ENCODE peak calls at places on chromosomes 16 and 17, in six cellular contexts. N is neuronal stem cell, I is mesenchymal stem cell, A is H1, K is IMR-90, G is trophoblast cell. Q is an unnamed sample.

GRCh38 chr17:75267403-75268232 is 3.4 kb downstream of the MIF4GD start:
- DNase-seq in I (no peak), G (peak), K (no peak), A (peak), N (no peak), Q (peak)

GRCh38 chr17:74054249-74054648 is 149.2 kb upstream of the RPL38 start:
- DNase-seq in A (no peak), I (no peak), N (no peak), G (no peak), K (no peak), Q (no peak)

GRCh38 chr16:67546761-67547422 is 15.4 kb upstream of the CTCF start:
- DNase-seq in G (peak), A (peak), N (peak), I (peak), K (peak), Q (peak)

GRCh38 chr16:86530251-86531192 is 20.2 kb downstream of the FOXF1 start:
- DNase-seq in I (no peak), N (no peak), K (no peak), G (no peak), A (no peak), Q (no peak)

GRCh38 chr17:19728114-19728495 is 11.7 kb upstream of the SLC47A2 start:
- DNase-seq in A (no peak), G (peak), K (peak), I (peak), N (no peak), Q (no peak)

GRCh38 chr17:60135951-60136666 is 13.7 kb upstream of the CA4 start:
- DNase-seq in K (no peak), A (peak), G (no peak), I (no peak), N (no peak), Q (no peak)

GRCh38 chr17:57565119-57565635 is 179.9 kb downstream of the CCDC182 start:
- DNase-seq in N (no peak), I (no peak), A (no peak), G (peak), K (no peak), Q (no peak)

GRCh38 chr17:45848405-45848804 is 3.7 kb downstream of the SPPL2C start:
- DNase-seq in A (no peak), G (no peak), I (no peak), K (no peak), N (no peak), Q (no peak)

GRCh38 chr17:73396429-73397277 is 84.9 kb upstream of the CDC42EP4 start:
- DNase-seq in G (no peak), N (no peak), A (no peak), I (peak), K (peak), Q (peak)

GRCh38 chr17:28756025-28756804 is 12.4 kb downstream of the TRAF4 start:
- DNase-seq in N (no peak), I (no peak), K (no peak), A (no peak), G (no peak), Q (no peak)

GRCh38 chr16:85168732-85169256 is 56.5 kb upstream of the CIBAR2 start:
- DNase-seq in N (peak), K (peak), A (peak), G (peak), I (no peak), Q (no peak)

GRCh38 chr16:86044881-86045600 is 146.1 kb downstream of the IRF8 start:
- DNase-seq in N (no peak), G (no peak), A (no peak), K (no peak), I (no peak), Q (no peak)

GRCh38 chr17:13016881-13017622 is 775 bp downstream of the ELAC2 start:
- DNase-seq in K (peak), I (peak), G (no peak), A (no peak), N (no peak), Q (peak)

GRCh38 chr16:85970016-85970711 is 71.2 kb downstream of the IRF8 start:
- DNase-seq in I (no peak), G (no peak), K (no peak), N (no peak), A (no peak), Q (no peak)

GRCh38 chr16:2149630-2150417 is 1.4 kb downstream of the RAB26 start:
- DNase-seq in A (peak), K (no peak), I (no peak), G (no peak), N (no peak), Q (peak)

GRCh38 chr16:87145181-87146176 is 171.7 kb downstream of the C16orf95 start:
- DNase-seq in N (no peak), I (peak), A (no peak), K (peak), G (no peak), Q (no peak)

GRCh38 chr16:64122177-64122576 is 999.7 kb downstream of the CDH11 start:
- DNase-seq in N (no peak), A (no peak), G (no peak), K (no peak), I (peak), Q (no peak)

GRCh38 chr17:2064980-2065785 is 10.3 kb downstream of the HIC1 start:
- DNase-seq in K (peak), N (no peak), A (peak), G (peak), I (peak), Q (peak)

GRCh38 chr16:50763211-50763610 is 21.3 kb downstream of the CYLD start:
- DNase-seq in G (no peak), I (peak), N (no peak), A (no peak), K (peak), Q (no peak)

GRCh38 chr17:30074726-30075125 is 41.9 kb upstream of the NSRP1 start:
- DNase-seq in G (no peak), K (peak), I (no peak), N (no peak), A (no peak), Q (no peak)

GRCh38 chr16:2468725-2469398 is 2.2 kb upstream of the NTN3 start:
- DNase-seq in K (no peak), I (peak), G (no peak), A (peak), N (no peak), Q (no peak)

DNA sequence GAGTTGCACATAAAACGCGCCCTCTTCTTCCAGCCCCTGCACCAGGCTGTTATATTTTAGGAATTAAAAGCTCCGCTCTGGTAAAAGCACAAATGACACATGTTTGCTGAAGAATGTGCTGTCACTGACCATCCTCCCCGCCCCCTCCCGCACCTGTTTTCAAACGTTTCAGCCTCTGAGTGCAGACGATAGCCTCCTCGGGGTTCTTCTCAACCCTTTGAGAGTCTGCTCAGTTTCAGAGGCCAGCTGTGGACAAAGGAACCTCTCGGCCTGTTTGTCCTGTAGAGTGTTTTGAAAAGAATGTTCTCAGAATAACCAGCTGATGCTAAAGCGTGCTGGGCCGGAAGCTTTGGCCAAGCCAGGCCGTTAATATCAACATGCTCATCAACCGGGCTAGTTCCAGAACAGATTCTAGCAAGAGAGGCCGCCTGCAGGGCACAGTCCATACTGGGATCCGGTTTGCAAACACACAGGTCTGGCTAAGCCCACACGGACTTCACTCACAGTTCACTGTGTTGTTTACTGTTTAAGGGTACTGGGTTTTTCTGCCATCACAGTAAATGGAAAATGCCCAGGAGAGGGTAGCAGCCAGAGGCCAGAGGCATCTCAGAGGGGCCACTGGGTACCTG is 6.4 kb upstream of the CACNG4 start:
- DNase-seq in I (no peak), G (no peak), A (no peak), N (no peak), K (peak), Q (no peak)
- H3K4me2 ChIP-seq in I (no peak), G (no peak), A (no peak), N (peak), K (no peak), Q (no peak)

DNA sequence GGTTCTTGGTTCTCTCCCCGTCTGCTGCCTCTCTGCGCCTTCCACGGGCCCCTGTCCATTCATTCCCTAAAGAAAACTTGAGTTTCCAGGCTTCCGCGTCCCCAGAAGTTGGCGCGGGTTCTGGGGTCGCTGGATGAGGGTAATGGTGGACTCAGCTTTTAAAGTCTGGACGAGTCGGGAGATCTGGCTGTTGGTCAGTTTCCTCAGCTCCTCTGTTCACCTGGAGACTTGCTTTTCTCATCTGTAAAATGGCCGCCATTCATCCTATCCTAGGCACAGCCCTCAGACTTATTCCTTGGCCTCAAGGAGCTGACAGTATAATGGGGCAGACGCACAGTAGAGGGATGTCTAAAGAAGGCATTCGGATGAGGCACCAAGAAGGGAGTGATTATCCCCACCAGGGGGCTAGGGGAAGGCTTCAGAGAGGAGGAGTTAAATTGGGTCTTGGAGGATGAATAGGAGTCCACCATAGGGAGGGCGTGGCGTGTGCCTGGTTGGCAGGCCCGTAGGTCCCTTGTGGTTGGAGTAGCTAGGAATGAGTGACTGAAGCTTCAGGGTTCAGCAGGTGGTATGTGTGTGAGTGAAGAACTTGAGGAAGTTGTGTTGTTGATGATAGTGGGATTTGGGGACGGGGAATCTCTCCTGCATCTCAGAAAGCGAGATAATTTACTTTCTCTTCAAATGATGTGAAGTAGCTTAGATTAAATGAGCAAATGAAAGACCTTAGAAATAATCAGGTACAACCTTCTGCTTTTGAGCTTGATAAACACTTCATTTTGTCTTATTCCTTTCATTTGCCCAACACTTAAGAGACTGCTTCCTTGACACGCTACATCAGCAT is 655 bp downstream of the VPS35L start:
- DNase-seq in N (peak), A (peak), I (peak), G (peak), K (peak), Q (peak)
- H3K14ac ChIP-seq in N (peak), A (no peak), I (no peak), G (peak), K (peak), Q (peak)

GRCh38 chr16:23294260-23294659 is 7.8 kb upstream of the SCNN1B start:
- DNase-seq in N (no peak), K (no peak), A (no peak), G (no peak), I (no peak), Q (no peak)

GRCh38 chr16:23301251-23302044 is 654 bp upstream of the SCNN1B start:
- DNase-seq in N (no peak), I (no peak), K (no peak), A (peak), G (no peak), Q (no peak)

GRCh38 chr16:23296994-23297393 is 5.1 kb upstream of the SCNN1B start:
- DNase-seq in I (no peak), K (no peak), G (peak), A (peak), N (no peak), Q (peak)

GRCh38 chr16:23302045-23302956 is at the start of gene SCNN1B:
- DNase-seq in G (peak), K (no peak), N (peak), I (no peak), A (peak), Q (peak)

DNA sequence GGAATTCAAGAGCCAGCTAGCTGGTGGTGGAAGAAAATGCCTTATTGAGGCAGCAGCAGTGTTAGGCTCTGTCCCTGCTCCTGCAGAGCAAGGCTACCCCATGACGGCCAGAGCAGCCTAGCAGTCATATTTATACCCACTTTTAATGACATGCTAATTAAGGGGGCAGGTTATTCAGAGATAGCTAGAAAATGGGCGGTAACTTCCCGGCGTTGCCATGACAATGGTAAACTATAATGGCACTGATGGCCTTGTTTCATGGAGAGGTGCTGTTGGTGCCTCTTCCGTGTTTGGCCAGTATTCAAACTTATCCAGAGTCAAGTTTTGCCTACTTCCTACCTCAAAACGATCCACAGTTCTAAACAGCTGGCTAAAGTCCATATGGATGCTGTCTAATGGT is 3.8 kb upstream of the SCNN1B start:
- DNase-seq in K (no peak), N (no peak), A (no peak), G (no peak), I (no peak), Q (no peak)
- H4K91ac ChIP-seq in K (no peak), N (no peak), A (no peak), G (no peak), I (no peak), Q (no peak)

GRCh38 chr16:83021049-83021448 is 394.3 kb downstream of the CDH13 start:
- DNase-seq in N (no peak), A (no peak), K (no peak), I (no peak), G (no peak), Q (no peak)

GRCh38 chr16:83019963-83020362 is 393.2 kb downstream of the CDH13 start:
- DNase-seq in N (no peak), K (no peak), I (no peak), G (no peak), A (no peak), Q (no peak)

GRCh38 chr16:83023011-83023410 is 396.2 kb downstream of the CDH13 start:
- DNase-seq in I (no peak), N (no peak), G (no peak), A (no peak), K (no peak), Q (no peak)

GRCh38 chr16:83027973-83028372 is 401.2 kb downstream of the CDH13 start:
- DNase-seq in A (no peak), G (no peak), K (no peak), N (no peak), I (no peak), Q (no peak)

DNA sequence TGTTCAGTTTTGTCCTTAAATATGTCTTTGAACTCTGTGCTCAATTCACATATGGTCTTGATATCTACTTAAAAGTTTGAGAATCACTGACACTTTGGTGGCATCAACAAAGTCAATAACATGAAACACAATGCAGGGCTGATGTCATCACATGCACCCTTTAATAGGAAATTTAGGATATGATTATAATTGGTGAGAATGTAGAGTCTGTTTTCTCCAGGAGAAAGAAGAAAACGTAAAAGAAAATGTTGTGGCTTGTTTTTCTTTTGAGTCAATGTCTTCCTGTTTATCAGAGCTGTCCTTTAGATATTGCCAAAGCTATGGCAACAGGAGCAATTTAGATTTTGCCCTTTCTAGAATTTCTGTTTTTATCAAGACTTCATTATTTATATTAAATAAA is 396.9 kb downstream of the CDH13 start:
- DNase-seq in I (no peak), K (no peak), G (no peak), N (no peak), A (no peak), Q (no peak)
- H3K4me2 ChIP-seq in I (no peak), K (no peak), G (no peak), N (no peak), A (no peak), Q (no peak)

GRCh38 chr17:54977744-54978143 is 9.2 kb downstream of the STXBP4 start:
- DNase-seq in I (no peak), G (no peak), A (no peak), N (no peak), K (no peak), Q (no peak)

GRCh38 chr17:54980372-54980771 is 11.8 kb downstream of the STXBP4 start:
- DNase-seq in A (no peak), N (no peak), K (no peak), G (no peak), I (no peak), Q (no peak)

GRCh38 chr17:54976316-54976715 is 7.8 kb downstream of the STXBP4 start:
- DNase-seq in K (no peak), A (no peak), N (no peak), I (no peak), G (no peak), Q (no peak)

GRCh38 chr17:54982399-54982798 is 13.8 kb downstream of the STXBP4 start:
- DNase-seq in I (peak), A (no peak), G (no peak), K (peak), N (no peak), Q (no peak)

GRCh38 chr17:54979657-54980056 is 11.1 kb downstream of the STXBP4 start:
- DNase-seq in G (no peak), K (no peak), A (no peak), N (no peak), I (no peak), Q (no peak)
- H3K14ac ChIP-seq in G (no peak), K (no peak), A (no peak), N (no peak), I (no peak), Q (no peak)

GRCh38 chr17:41585301-41585700 is 1.4 kb downstream of the KRT14 start:
- DNase-seq in N (no peak), I (no peak), K (no peak), A (no peak), G (no peak), Q (no peak)
- H4K91ac ChIP-seq in N (no peak), I (no peak), K (no peak), A (no peak), G (no peak), Q (no peak)

GRCh38 chr16:81116285-81116684 is 20.1 kb upstream of the GCSH start:
- DNase-seq in G (no peak), I (no peak), N (no peak), A (no peak), K (no peak), Q (no peak)
- H3K4me2 ChIP-seq in G (no peak), I (no peak), N (no peak), A (no peak), K (no peak), Q (no peak)

Q was measured in H9.